ENCODE peak calls at places on chromosomes 3 and 15, in six cellular contexts. B, T, Z, S, H and D are unnamed samples.

GRCh38 chr3:163368168-163368567 is 1710.1 kb downstream of the SI start:
- DNase-seq in B (no peak), T (no peak), Z (peak), S (no peak), H (no peak), D (no peak)

GRCh38 chr15:39456582-39457330 is 124.1 kb upstream of the THBS1 start:
- DNase-seq in B (no peak), T (no peak), Z (no peak), S (no peak), H (no peak), D (no peak)

GRCh38 chr15:87639305-87640011 is 617.1 kb downstream of the NTRK3 start:
- DNase-seq in B (no peak), T (no peak), Z (peak), S (no peak), H (peak), D (no peak)

GRCh38 chr3:66989860-66990696 is 8.0 kb upstream of the KBTBD8 start:
- DNase-seq in B (no peak), T (no peak), Z (no peak), S (no peak), H (no peak), D (no peak)

GRCh38 chr3:46845397-46845859 is 17.8 kb downstream of the MYL3 start:
- DNase-seq in B (no peak), T (no peak), Z (peak), S (no peak), H (peak), D (peak)

GRCh38 chr3:130820976-130821375 is 72.9 kb upstream of the ATP2C1 start:
- DNase-seq in B (no peak), T (no peak), Z (peak), S (no peak), H (peak), D (no peak)

GRCh38 chr3:20935791-20936190 is 749.8 kb upstream of the SGO1 start:
- DNase-seq in B (no peak), T (no peak), Z (no peak), S (no peak), H (no peak), D (no peak)

GRCh38 chr3:109132801-109133473 is 3.6 kb upstream of the C3orf85 start:
- DNase-seq in B (no peak), T (peak), Z (peak), S (no peak), H (no peak), D (peak)

GRCh38 chr3:42019144-42019952 is 57.4 kb upstream of the ULK4 start:
- DNase-seq in B (no peak), T (no peak), Z (no peak), S (no peak), H (no peak), D (peak)

GRCh38 chr15:79682285-79682684 is 214.5 kb downstream of the MTHFS start:
- DNase-seq in B (no peak), T (no peak), Z (peak), S (no peak), H (no peak), D (no peak)

GRCh38 chr15:40755821-40756220 is 767 bp upstream of the RMDN3 start:
- DNase-seq in B (no peak), T (no peak), Z (no peak), S (no peak), H (no peak), D (no peak)

GRCh38 chr15:27798807-27799206 is 300.3 kb downstream of the OCA2 start:
- DNase-seq in B (no peak), T (no peak), Z (no peak), S (no peak), H (no peak), D (no peak)

GRCh38 chr15:58909616-58910015 is 23.9 kb downstream of the SLTM start:
- DNase-seq in B (no peak), T (no peak), Z (no peak), S (no peak), H (no peak), D (no peak)

GRCh38 chr3:120855665-120856437 is 52.2 kb upstream of the STXBP5L start:
- DNase-seq in B (no peak), T (no peak), Z (peak), S (no peak), H (peak), D (no peak)

GRCh38 chr15:76353903-76354302 is 17.3 kb downstream of the ISL2 start:
- DNase-seq in B (no peak), T (no peak), Z (no peak), S (no peak), H (no peak), D (no peak)

GRCh38 chr3:60703008-60703407 is 548.2 kb downstream of the FHIT start:
- DNase-seq in B (no peak), T (no peak), Z (no peak), S (no peak), H (no peak), D (no peak)

GRCh38 chr3:197181751-197182150 is 116.7 kb downstream of the DLG1 start:
- DNase-seq in B (no peak), T (no peak), Z (peak), S (no peak), H (no peak), D (no peak)

GRCh38 chr3:192417559-192418055 is 309.7 kb downstream of the FGF12 start:
- DNase-seq in B (no peak), T (no peak), Z (no peak), S (no peak), H (no peak), D (no peak)

GRCh38 chr3:193132923-193133463 is 108.0 kb upstream of the PLAAT1 start:
- DNase-seq in B (no peak), T (no peak), Z (no peak), S (no peak), H (no peak), D (no peak)

GRCh38 chr3:154274345-154274744 is 49.9 kb downstream of the DHX36 start:
- DNase-seq in B (no peak), T (no peak), Z (no peak), S (no peak), H (no peak), D (no peak)

GRCh38 chr3:38960953-38961622 is 90.7 kb downstream of the SCN11A start:
- DNase-seq in B (no peak), T (peak), Z (peak), S (no peak), H (peak), D (peak)

GRCh38 chr15:25673351-25673750 is 189.8 kb downstream of the ATP10A start:
- DNase-seq in B (no peak), T (no peak), Z (no peak), S (no peak), H (no peak), D (no peak)

GRCh38 chr3:148464246-148464645 is 233.5 kb upstream of the AGTR1 start:
- DNase-seq in B (no peak), T (no peak), Z (peak), S (no peak), H (no peak), D (no peak)

GRCh38 chr3:173733029-173733652 is 335.6 kb downstream of the NLGN1 start:
- DNase-seq in B (no peak), T (no peak), Z (peak), S (no peak), H (peak), D (no peak)

GRCh38 chr3:129485681-129486056 is 42.8 kb upstream of the RHO start:
- DNase-seq in B (no peak), T (peak), Z (peak), S (no peak), H (peak), D (peak)

GRCh38 chr3:172513488-172513887 is 9.7 kb downstream of the TNFSF10 start:
- DNase-seq in B (no peak), T (no peak), Z (peak), S (no peak), H (no peak), D (no peak)

GRCh38 chr3:129045675-129046036 is 14.9 kb upstream of the GP9 start:
- DNase-seq in B (peak), T (peak), Z (no peak), S (no peak), H (peak), D (no peak)

GRCh38 chr15:52233405-52233804 is 42.2 kb upstream of the GNB5 start:
- DNase-seq in B (no peak), T (peak), Z (no peak), S (no peak), H (no peak), D (no peak)

GRCh38 chr15:27656296-27656987 is 442.7 kb downstream of the OCA2 start:
- DNase-seq in B (no peak), T (no peak), Z (no peak), S (no peak), H (no peak), D (no peak)

GRCh38 chr15:70195808-70196304 is 98.1 kb upstream of the TLE3 start:
- DNase-seq in B (no peak), T (peak), Z (peak), S (no peak), H (peak), D (peak)

GRCh38 chr15:29568840-29569532 is 253.3 kb downstream of the TJP1 start:
- DNase-seq in B (no peak), T (peak), Z (peak), S (no peak), H (peak), D (no peak)

GRCh38 chr3:46495901-46496456 is 1.8 kb upstream of the RTP3 start:
- DNase-seq in B (no peak), T (no peak), Z (peak), S (no peak), H (no peak), D (no peak)

GRCh38 chr3:188262488-188262887 is 108.5 kb downstream of the LPP start:
- DNase-seq in B (no peak), T (no peak), Z (no peak), S (no peak), H (no peak), D (no peak)

GRCh38 chr15:35068861-35069260 is 16.2 kb downstream of the NANOGP8 start:
- DNase-seq in B (no peak), T (no peak), Z (no peak), S (no peak), H (no peak), D (no peak)

GRCh38 chr3:129535075-129535474 is 6.6 kb downstream of the RHO start:
- DNase-seq in B (no peak), T (no peak), Z (no peak), S (no peak), H (no peak), D (no peak)

GRCh38 chr3:195203631-195204030 is 67.3 kb downstream of the XXYLT1 start:
- DNase-seq in B (no peak), T (peak), Z (no peak), S (no peak), H (no peak), D (peak)

GRCh38 chr15:74531144-74531811 is 9.7 kb upstream of the ARID3B start:
- DNase-seq in B (no peak), T (no peak), Z (peak), S (no peak), H (peak), D (no peak)

GRCh38 chr3:149599236-149599635 is 58.6 kb downstream of the WWTR1 start:
- DNase-seq in B (no peak), T (no peak), Z (peak), S (no peak), H (no peak), D (no peak)